ENCODE peak calls at places on chromosomes 11 and 22, in nine cellular contexts. One of them, this sample, is unnamed.

GRCh38 chr22:26547426-26547825 is 35.2 kb upstream of the TFIP11 start:
- DNase-seq in ureter: no peak
- DNase-seq in SJSA1: no peak
- DNase-seq in head of caudate nucleus: no peak
- DNase-seq in immature natural killer cell: peak
- DNase-seq in SIG-M5: no peak
- DNase-seq in GDM1: no peak
- DNase-seq in substantia nigra: no peak
- DNase-seq in mucosa of descending colon: no peak
- DNase-seq in this sample: no peak

GRCh38 chr22:33049125-33049729 is 9.0 kb downstream of the SYN3 start:
- DNase-seq in ureter: peak
- DNase-seq in SJSA1: peak
- DNase-seq in head of caudate nucleus: peak
- DNase-seq in immature natural killer cell: peak
- DNase-seq in SIG-M5: no peak
- DNase-seq in GDM1: no peak
- DNase-seq in substantia nigra: peak
- DNase-seq in mucosa of descending colon: peak
- DNase-seq in this sample: peak

GRCh38 chr11:57460017-57460755 is at the start of gene RTN4RL2:
- DNase-seq in ureter: no peak
- DNase-seq in SJSA1: peak
- DNase-seq in head of caudate nucleus: no peak
- DNase-seq in immature natural killer cell: no peak
- DNase-seq in SIG-M5: no peak
- DNase-seq in GDM1: no peak
- DNase-seq in substantia nigra: no peak
- DNase-seq in mucosa of descending colon: peak
- DNase-seq in this sample: no peak

GRCh38 chr22:36644333-36644757 is 59.2 kb downstream of the CACNG2 start:
- DNase-seq in ureter: peak
- DNase-seq in SJSA1: peak
- DNase-seq in head of caudate nucleus: no peak
- DNase-seq in immature natural killer cell: peak
- DNase-seq in SIG-M5: no peak
- DNase-seq in GDM1: peak
- DNase-seq in substantia nigra: no peak
- DNase-seq in mucosa of descending colon: peak
- DNase-seq in this sample: no peak

GRCh38 chr11:5922749-5923426 is 19.2 kb upstream of the OR56A3 start:
- DNase-seq in ureter: no peak
- DNase-seq in SJSA1: no peak
- DNase-seq in head of caudate nucleus: no peak
- DNase-seq in immature natural killer cell: no peak
- DNase-seq in SIG-M5: no peak
- DNase-seq in GDM1: no peak
- DNase-seq in substantia nigra: no peak
- DNase-seq in mucosa of descending colon: no peak
- DNase-seq in this sample: no peak

GRCh38 chr11:7936615-7937014 is 4.9 kb downstream of the OR10A3 start:
- DNase-seq in ureter: peak
- DNase-seq in SJSA1: no peak
- DNase-seq in head of caudate nucleus: no peak
- DNase-seq in immature natural killer cell: no peak
- DNase-seq in SIG-M5: no peak
- DNase-seq in GDM1: no peak
- DNase-seq in substantia nigra: no peak
- DNase-seq in mucosa of descending colon: peak
- DNase-seq in this sample: peak

GRCh38 chr11:134571301-134571700 is 159.3 kb upstream of the B3GAT1 start:
- DNase-seq in ureter: no peak
- DNase-seq in SJSA1: no peak
- DNase-seq in head of caudate nucleus: no peak
- DNase-seq in immature natural killer cell: no peak
- DNase-seq in SIG-M5: no peak
- DNase-seq in GDM1: no peak
- DNase-seq in substantia nigra: no peak
- DNase-seq in mucosa of descending colon: no peak
- DNase-seq in this sample: no peak

GRCh38 chr22:19085233-19086043 is 36.8 kb downstream of the DGCR2 start:
- DNase-seq in ureter: no peak
- DNase-seq in SJSA1: no peak
- DNase-seq in head of caudate nucleus: no peak
- DNase-seq in immature natural killer cell: no peak
- DNase-seq in SIG-M5: peak
- DNase-seq in GDM1: no peak
- DNase-seq in substantia nigra: no peak
- DNase-seq in mucosa of descending colon: no peak
- DNase-seq in this sample: no peak

GRCh38 chr11:62402226-62402625 is 16.6 kb upstream of the SCGB1A1 start:
- DNase-seq in ureter: peak
- DNase-seq in SJSA1: no peak
- DNase-seq in head of caudate nucleus: no peak
- DNase-seq in immature natural killer cell: no peak
- DNase-seq in SIG-M5: no peak
- DNase-seq in GDM1: no peak
- DNase-seq in substantia nigra: peak
- DNase-seq in mucosa of descending colon: peak
- DNase-seq in this sample: peak

GRCh38 chr11:45884596-45885185 is 760 bp upstream of the MAPK8IP1 start:
- DNase-seq in ureter: no peak
- DNase-seq in SJSA1: no peak
- DNase-seq in head of caudate nucleus: no peak
- DNase-seq in immature natural killer cell: no peak
- DNase-seq in SIG-M5: no peak
- DNase-seq in GDM1: no peak
- DNase-seq in substantia nigra: no peak
- DNase-seq in mucosa of descending colon: no peak
- DNase-seq in this sample: no peak

GRCh38 chr11:117410861-117411725 is 83.4 kb downstream of the CEP164 start:
- DNase-seq in ureter: no peak
- DNase-seq in SJSA1: no peak
- DNase-seq in head of caudate nucleus: no peak
- DNase-seq in immature natural killer cell: no peak
- DNase-seq in SIG-M5: no peak
- DNase-seq in GDM1: no peak
- DNase-seq in substantia nigra: no peak
- DNase-seq in mucosa of descending colon: no peak
- DNase-seq in this sample: no peak

GRCh38 chr11:120254788-120255518 is 15.0 kb downstream of the POU2F3 start:
- DNase-seq in ureter: no peak
- DNase-seq in SJSA1: no peak
- DNase-seq in head of caudate nucleus: no peak
- DNase-seq in immature natural killer cell: no peak
- DNase-seq in SIG-M5: no peak
- DNase-seq in GDM1: no peak
- DNase-seq in substantia nigra: no peak
- DNase-seq in mucosa of descending colon: no peak
- DNase-seq in this sample: no peak

GRCh38 chr11:64339754-64340408 is at the start of gene CCDC88B:
- DNase-seq in ureter: peak
- DNase-seq in SJSA1: no peak
- DNase-seq in head of caudate nucleus: peak
- DNase-seq in immature natural killer cell: peak
- DNase-seq in SIG-M5: no peak
- DNase-seq in GDM1: peak
- DNase-seq in substantia nigra: peak
- DNase-seq in mucosa of descending colon: peak
- DNase-seq in this sample: peak

GRCh38 chr11:120239713-120240640 is at the start of gene POU2F3:
- DNase-seq in ureter: no peak
- DNase-seq in SJSA1: no peak
- DNase-seq in head of caudate nucleus: no peak
- DNase-seq in immature natural killer cell: no peak
- DNase-seq in SIG-M5: no peak
- DNase-seq in GDM1: no peak
- DNase-seq in substantia nigra: no peak
- DNase-seq in mucosa of descending colon: no peak
- DNase-seq in this sample: no peak

GRCh38 chr11:120612363-120613263 is 101.1 kb downstream of the GRIK4 start:
- DNase-seq in ureter: no peak
- DNase-seq in SJSA1: no peak
- DNase-seq in head of caudate nucleus: no peak
- DNase-seq in immature natural killer cell: peak
- DNase-seq in SIG-M5: no peak
- DNase-seq in GDM1: no peak
- DNase-seq in substantia nigra: no peak
- DNase-seq in mucosa of descending colon: peak
- DNase-seq in this sample: no peak

GRCh38 chr22:48198489-48199459 is 1436.3 kb downstream of the TBC1D22A start:
- DNase-seq in ureter: peak
- DNase-seq in SJSA1: no peak
- DNase-seq in head of caudate nucleus: peak
- DNase-seq in immature natural killer cell: no peak
- DNase-seq in SIG-M5: no peak
- DNase-seq in GDM1: no peak
- DNase-seq in substantia nigra: no peak
- DNase-seq in mucosa of descending colon: peak
- DNase-seq in this sample: no peak